ENCODE peak calls at places on chromosomes 4 and X, in five cellular contexts. C is uterus, N is gastrocnemius medialis, J is colonic mucosa, Z is fibroblast of mammary gland. G is an unnamed sample.

GRCh38 chr4:109434793-109435080 is 1.1 kb downstream of the SEC24B start:
- DNase-seq in C (no peak), J (no peak), N (no peak), Z (peak; percentile 17), G (no peak)

GRCh38 chr4:15078682-15079642 is 76.7 kb downstream of the CPEB2 start:
- DNase-seq in Z (peak; percentile 90), C (no peak), N (no peak), J (no peak), G (peak; percentile 49)

GRCh38 chr4:54232151-54232688 is 3.1 kb downstream of the PDGFRA start:
- DNase-seq in J (no peak), N (no peak), C (no peak), Z (peak; percentile 20), G (peak; percentile 29)

GRCh38 chr4:52015366-52015765 is 4.8 kb downstream of the LRRC66 start:
- DNase-seq in N (no peak), Z (no peak), C (no peak), J (no peak), G (no peak)

GRCh38 chrX:418927-419729 is 32.4 kb upstream of the PPP2R3B start:
- DNase-seq in N (no peak), J (no peak), C (no peak), Z (no peak), G (no peak)

GRCh38 chrX:142637206-142637605 is 388.5 kb upstream of the SPANXN4 start:
- DNase-seq in Z (no peak), N (no peak), J (no peak), C (no peak), G (no peak)

GRCh38 chr4:158003212-158003611 is 169.6 kb downstream of the GASK1B start:
- DNase-seq in J (no peak), C (no peak), Z (peak; percentile 38), N (no peak), G (no peak)

GRCh38 chr4:109912706-109913621 is at the start of gene EGF:
- DNase-seq in Z (peak; percentile 42), C (peak; percentile 18), N (peak; percentile 41), J (peak; percentile 23), G (peak; percentile 63)

GRCh38 chr4:8071741-8072140 is 86.9 kb downstream of the ABLIM2 start:
- DNase-seq in Z (no peak), C (no peak), N (no peak), J (no peak), G (no peak)

GRCh38 chr4:122003335-122003734 is 51.5 kb upstream of the TRPC3 start:
- DNase-seq in C (no peak), J (peak; percentile 38), N (no peak), Z (peak; percentile 52), G (no peak)

GRCh38 chr4:89860971-89861370 is 24.0 kb upstream of the SNCA start:
- DNase-seq in J (no peak), Z (no peak), N (no peak), C (no peak), G (no peak)

GRCh38 chrX:104488811-104489210 is 77.2 kb upstream of the IL1RAPL2 start:
- DNase-seq in Z (peak; percentile 1), N (no peak), C (no peak), J (no peak), G (no peak)

GRCh38 chr4:2647403-2648158 is 108.6 kb downstream of the TNIP2 start:
- DNase-seq in Z (no peak), J (no peak), N (peak; percentile 53), C (no peak), G (no peak)

GRCh38 chrX:81259008-81259713 is 57.3 kb downstream of the SH3BGRL start:
- DNase-seq in C (peak; percentile 35), N (no peak), J (no peak), Z (peak; percentile 38), G (peak; percentile 66)

GRCh38 chrX:34638116-34638515 is 19.0 kb downstream of the TMEM47 start:
- DNase-seq in J (no peak), N (no peak), C (no peak), Z (peak; percentile 64), G (peak; percentile 52)

GRCh38 chr4:102299708-102300107 is 45.6 kb downstream of the SLC39A8 start:
- DNase-seq in C (no peak), N (no peak), J (no peak), Z (peak; percentile 45), G (peak; percentile 43)

GRCh38 chr4:144189121-144189520 is 48.6 kb upstream of the GYPA start:
- DNase-seq in J (no peak), C (no peak), Z (no peak), N (no peak), G (no peak)

GRCh38 chr4:144185086-144185485 is 44.6 kb upstream of the GYPA start:
- DNase-seq in N (no peak), Z (no peak), C (no peak), J (no peak), G (no peak)

GRCh38 chr4:144190009-144190408 is 49.5 kb upstream of the GYPA start:
- DNase-seq in Z (no peak), J (no peak), N (no peak), C (no peak), G (no peak)
- H3K4me3 ChIP-seq in Z (no peak overlapping the region), J (no peak overlapping the region), N (no peak overlapping the region), C (no peak overlapping the region), G (no peak overlapping the region)

DNA sequence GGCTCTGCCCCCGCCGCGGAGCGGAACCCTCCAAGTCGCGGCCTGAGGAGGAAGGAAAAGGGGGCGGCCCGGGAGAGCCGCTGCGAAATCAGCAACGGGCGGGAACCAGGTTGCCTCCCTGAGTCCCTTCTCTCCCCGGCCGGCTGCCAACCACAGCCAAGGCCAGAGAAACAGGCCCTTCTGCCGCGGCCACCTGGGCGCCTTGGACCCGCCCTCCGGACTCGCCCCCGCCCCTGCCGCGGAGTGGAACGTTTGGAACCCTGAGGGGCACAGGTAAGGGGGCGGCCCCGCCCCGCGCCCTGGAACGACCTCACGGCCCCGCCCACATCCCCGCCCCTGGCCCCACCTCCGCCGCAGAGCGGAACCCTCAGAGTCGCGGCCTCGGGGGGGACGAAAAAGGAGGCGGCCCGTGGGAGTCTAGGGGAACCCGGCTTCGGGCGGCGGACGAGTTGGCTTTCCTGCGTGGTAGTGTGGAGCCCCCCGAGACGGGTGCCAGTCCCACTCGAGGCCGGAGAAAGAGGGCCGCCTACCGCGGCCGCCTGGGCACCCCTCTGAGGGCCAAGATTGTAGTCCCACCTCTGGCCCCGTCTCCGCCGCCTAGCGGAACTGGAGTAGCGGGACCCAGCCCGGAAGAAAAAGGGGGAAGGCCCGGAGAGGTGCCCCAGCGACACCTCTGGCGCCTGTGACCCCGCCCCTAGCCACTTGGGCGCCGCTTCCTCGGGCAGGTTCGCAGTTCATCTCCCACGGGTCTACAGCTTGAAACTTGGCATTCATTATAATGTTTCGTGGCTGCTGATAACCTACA is 669 bp upstream of the PHKA2 start:
- DNase-seq in N (peak; percentile 77), Z (peak; percentile 62), C (peak; percentile 73), J (peak; percentile 85), G (peak; percentile 71)
- TF ChIP-seq CTCF in N (peak; percentile 67), Z (peak; percentile 33), C (peak; percentile 45), J (peak; percentile 24), G (peak; percentile 45)

DNA sequence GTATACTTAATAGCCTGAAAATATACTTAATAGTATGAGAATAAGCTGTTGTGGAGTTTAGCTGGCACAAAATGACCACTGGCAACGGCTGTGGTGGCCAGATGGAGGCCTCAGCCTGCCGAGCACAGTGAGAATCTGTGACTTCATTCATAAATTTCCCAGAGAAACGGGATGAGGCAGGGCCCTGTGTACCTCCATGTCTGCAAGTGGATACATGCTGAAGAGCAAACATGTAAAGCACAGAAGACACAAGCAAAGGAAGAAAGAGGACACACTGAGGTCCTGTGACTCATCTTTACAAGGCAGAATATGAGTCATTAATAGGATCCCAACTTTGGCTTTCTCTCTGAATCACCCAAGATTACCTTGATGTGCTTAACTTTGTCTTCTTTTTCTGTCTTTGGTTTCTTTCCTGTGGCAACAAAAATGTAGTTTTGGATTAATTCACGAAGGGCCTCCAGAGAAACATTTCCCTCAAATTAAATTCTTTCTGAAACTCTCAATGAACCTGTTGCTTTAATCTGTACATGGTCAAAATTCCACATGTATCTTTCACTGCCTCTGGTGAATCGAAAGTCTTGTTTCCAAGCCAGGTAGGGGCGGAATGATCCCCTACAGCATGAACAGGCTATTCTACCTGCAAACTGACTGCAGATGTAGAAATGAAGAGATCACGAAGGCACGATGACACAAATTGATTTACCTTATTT is 56.4 kb downstream of the IRF2 start:
- DNase-seq in N (no peak), Z (peak; percentile 94), C (no peak), J (no peak), G (peak; percentile 86)
- H3K4me3 ChIP-seq in N (no peak overlapping the region), Z (no peak overlapping the region), C (no peak overlapping the region), J (no peak overlapping the region), G (no peak overlapping the region)

GRCh38 chrX:65601530-65602281 is 65.7 kb upstream of the MSN start:
- DNase-seq in Z (peak; percentile 91), C (peak; percentile 76), J (peak; percentile 82), N (peak; percentile 62), G (peak; percentile 85)
- TF ChIP-seq CTCF in Z (no peak), C (peak; percentile 29), J (no peak), N (peak; percentile 21), G (no peak)

GRCh38 chr4:140059159-140059558 is 94.8 kb downstream of the MAML3 start:
- DNase-seq in Z (no peak), J (no peak), C (no peak), N (no peak), G (no peak)
- H3K4me3 ChIP-seq in Z (no peak overlapping the region), J (no peak overlapping the region), C (no peak overlapping the region), N (no peak overlapping the region), G (no peak overlapping the region)

GRCh38 chrX:97895751-97896150 is 1012.0 kb downstream of the RPA4 start:
- DNase-seq in Z (peak; percentile 18), C (no peak), N (no peak), J (no peak), G (peak; percentile 1)

GRCh38 chrX:97898798-97899197 is 1015.1 kb downstream of the RPA4 start:
- DNase-seq in J (no peak), Z (peak; percentile 10), C (no peak), N (no peak), G (peak; percentile 17)

DNA sequence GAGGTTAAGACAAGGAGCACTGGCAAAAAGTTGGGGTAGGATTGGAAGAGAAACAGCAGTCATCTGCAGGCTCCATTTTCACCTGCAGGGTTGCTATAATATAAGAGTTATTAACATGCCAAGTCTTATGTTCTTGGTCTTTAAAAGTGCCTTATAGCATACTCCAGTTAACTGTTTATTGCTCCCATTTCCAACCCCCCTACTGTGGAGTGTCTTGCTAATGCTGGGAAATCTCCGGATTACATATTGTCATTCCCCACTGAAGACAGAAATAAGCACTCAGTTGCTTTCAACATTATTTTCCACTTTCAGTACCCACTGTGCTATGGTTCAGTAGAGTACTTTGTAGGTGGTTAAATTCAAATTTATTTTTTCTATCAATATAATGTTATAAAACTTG is 1014.3 kb downstream of the RPA4 start:
- DNase-seq in J (no peak), C (no peak), N (no peak), Z (no peak), G (no peak)
- TF ChIP-seq CTCF in J (no peak), C (no peak), N (no peak), Z (no peak), G (no peak)

DNA sequence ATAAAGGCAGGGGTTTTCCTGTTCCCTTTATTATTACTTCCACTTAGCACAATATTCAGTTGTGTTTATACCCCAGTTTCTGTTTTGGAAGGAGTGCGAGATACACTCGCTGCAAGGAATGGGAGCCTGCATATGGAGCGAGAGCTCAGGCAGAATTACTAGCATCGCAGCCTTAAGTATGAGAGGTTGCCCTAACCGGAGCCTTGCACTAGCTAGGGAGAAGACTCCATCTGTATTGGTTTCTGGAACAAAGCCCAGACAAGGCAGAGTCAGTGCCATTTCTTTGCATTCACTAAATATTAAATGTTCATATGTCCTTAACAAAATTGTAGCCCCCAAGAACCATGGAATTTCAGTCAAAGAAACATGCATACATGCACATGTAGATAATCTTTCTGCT is 6.2 kb upstream of the DCTD start:
- DNase-seq in Z (no peak), C (no peak), J (no peak), N (no peak), G (no peak)
- H3K4me3 ChIP-seq in Z (no peak overlapping the region), C (no peak overlapping the region), J (no peak overlapping the region), N (no peak overlapping the region), G (no peak overlapping the region)